ENCODE peak calls at places on chromosomes 13 and 19, in four cellular contexts. One of them, this sample, is unnamed.
A peak's percentile ranks its signal among the peaks of the same experiment; 100 is the strongest.

GRCh38 chr13:114002009-114002544 is 28.2 kb upstream of the C13orf46 start:
- DNase-seq in PC-3: no peak
- DNase-seq in body of pancreas: no peak
- DNase-seq in heart left ventricle: peak; percentile 23
- DNase-seq in this sample: no peak

GRCh38 chr13:103903790-103904189 is 837.6 kb upstream of the SLC10A2 start:
- DNase-seq in PC-3: no peak
- DNase-seq in body of pancreas: no peak
- DNase-seq in heart left ventricle: no peak
- DNase-seq in this sample: no peak

GRCh38 chr19:49953376-49953775 is 7.6 kb downstream of the SIGLEC11 start:
- DNase-seq in PC-3: no peak
- DNase-seq in body of pancreas: no peak
- DNase-seq in heart left ventricle: no peak
- DNase-seq in this sample: no peak

GRCh38 chr13:101751488-101751887 is 299.0 kb downstream of the ITGBL1 start:
- DNase-seq in PC-3: peak; percentile 92
- DNase-seq in body of pancreas: no peak
- DNase-seq in heart left ventricle: no peak
- DNase-seq in this sample: no peak

GRCh38 chr19:47697863-47698609 is 15.2 kb upstream of the EHD2 start:
- DNase-seq in PC-3: peak; percentile 83
- DNase-seq in body of pancreas: peak; percentile 76
- DNase-seq in heart left ventricle: peak; percentile 79
- DNase-seq in this sample: peak; percentile 87

GRCh38 chr13:27493981-27494380 is 43.6 kb upstream of the MTIF3 start:
- DNase-seq in PC-3: no peak
- DNase-seq in body of pancreas: no peak
- DNase-seq in heart left ventricle: no peak
- DNase-seq in this sample: no peak

GRCh38 chr13:26971990-26972888 is 199.4 kb downstream of the USP12 start:
- DNase-seq in PC-3: peak; percentile 64
- DNase-seq in body of pancreas: peak; percentile 70
- DNase-seq in heart left ventricle: no peak
- DNase-seq in this sample: peak; percentile 76

GRCh38 chr13:93226623-93227279 is at the start of gene GPC6:
- DNase-seq in PC-3: peak; percentile 75
- DNase-seq in body of pancreas: no peak
- DNase-seq in heart left ventricle: no peak
- DNase-seq in this sample: no peak

GRCh38 chr19:15466851-15467733 is 2.7 kb upstream of the RASAL3 start:
- DNase-seq in PC-3: peak; percentile 89
- DNase-seq in body of pancreas: no peak
- DNase-seq in heart left ventricle: no peak
- DNase-seq in this sample: no peak

GRCh38 chr13:21079761-21080730 is 18.7 kb upstream of the LATS2 start:
- DNase-seq in PC-3: peak; percentile 63
- DNase-seq in body of pancreas: peak; percentile 31
- DNase-seq in heart left ventricle: peak; percentile 40
- DNase-seq in this sample: no peak

GRCh38 chr19:13099073-13099999 is 3.3 kb downstream of the LYL1 start:
- DNase-seq in PC-3: no peak
- DNase-seq in body of pancreas: no peak
- DNase-seq in heart left ventricle: peak; percentile 89
- DNase-seq in this sample: no peak

GRCh38 chr19:55179570-55180484 is at the start of gene SYT5:
- DNase-seq in PC-3: peak; percentile 64
- DNase-seq in body of pancreas: peak; percentile 57
- DNase-seq in heart left ventricle: no peak
- DNase-seq in this sample: no peak

GRCh38 chr19:3114811-3115210 is 20.6 kb downstream of the GNA11 start:
- DNase-seq in PC-3: no peak
- DNase-seq in body of pancreas: no peak
- DNase-seq in heart left ventricle: no peak
- DNase-seq in this sample: no peak

GRCh38 chr13:20993661-20994440 is 67.5 kb downstream of the LATS2 start:
- DNase-seq in PC-3: no peak
- DNase-seq in body of pancreas: no peak
- DNase-seq in heart left ventricle: no peak
- DNase-seq in this sample: no peak

GRCh38 chr13:66543780-66544179 is 686.4 kb downstream of the PCDH9 start:
- DNase-seq in PC-3: no peak
- DNase-seq in body of pancreas: no peak
- DNase-seq in heart left ventricle: no peak
- DNase-seq in this sample: peak; percentile 14

GRCh38 chr19:49893135-49893534 is 3.6 kb downstream of the IL4I1 start:
- DNase-seq in PC-3: no peak
- DNase-seq in body of pancreas: no peak
- DNase-seq in heart left ventricle: no peak
- DNase-seq in this sample: no peak

GRCh38 chr19:45340232-45340898 is at the start of gene KLC3:
- DNase-seq in PC-3: peak; percentile 70
- DNase-seq in body of pancreas: peak; percentile 73
- DNase-seq in heart left ventricle: no peak
- DNase-seq in this sample: peak; percentile 84

GRCh38 chr13:98576963-98577822 is at the start of gene STK24:
- DNase-seq in PC-3: peak; percentile 69
- DNase-seq in body of pancreas: peak; percentile 72
- DNase-seq in heart left ventricle: peak; percentile 74
- DNase-seq in this sample: peak; percentile 65

GRCh38 chr13:102132896-102133295 is 269.0 kb downstream of the FGF14 start:
- DNase-seq in PC-3: no peak
- DNase-seq in body of pancreas: no peak
- DNase-seq in heart left ventricle: no peak
- DNase-seq in this sample: no peak

GRCh38 chr13:98854448-98854847 is 102.0 kb upstream of the SLC15A1 start:
- DNase-seq in PC-3: no peak
- DNase-seq in body of pancreas: no peak
- DNase-seq in heart left ventricle: no peak
- DNase-seq in this sample: no peak

GRCh38 chr19:30666301-30666803 is 294.2 kb downstream of the ZNF536 start:
- DNase-seq in PC-3: peak; percentile 42
- DNase-seq in body of pancreas: peak; percentile 73
- DNase-seq in heart left ventricle: no peak
- DNase-seq in this sample: peak; percentile 50

GRCh38 chr13:90968510-90968909 is 379.0 kb upstream of the MIR17HG start:
- DNase-seq in PC-3: peak; percentile 65
- DNase-seq in body of pancreas: peak; percentile 22
- DNase-seq in heart left ventricle: no peak
- DNase-seq in this sample: peak; percentile 51
- TF ChIP-seq CTCF in PC-3: peak; percentile 74
- TF ChIP-seq CTCF in body of pancreas: peak; percentile 48
- TF ChIP-seq CTCF in heart left ventricle: peak; percentile 26
- TF ChIP-seq CTCF in this sample: peak; percentile 44

GRCh38 chr13:110493613-110494012 is 67.9 kb downstream of the RAB20 start:
- DNase-seq in PC-3: no peak
- DNase-seq in body of pancreas: no peak
- DNase-seq in heart left ventricle: no peak
- DNase-seq in this sample: no peak

GRCh38 chr13:110497003-110497402 is 64.5 kb downstream of the RAB20 start:
- DNase-seq in PC-3: no peak
- DNase-seq in body of pancreas: no peak
- DNase-seq in heart left ventricle: peak; percentile 18
- DNase-seq in this sample: no peak

GRCh38 chr13:110495376-110495775 is 66.1 kb downstream of the RAB20 start:
- DNase-seq in PC-3: no peak
- DNase-seq in body of pancreas: no peak
- DNase-seq in heart left ventricle: peak; percentile 12
- DNase-seq in this sample: no peak

GRCh38 chr13:110496281-110496680 is 65.2 kb downstream of the RAB20 start:
- DNase-seq in PC-3: no peak
- DNase-seq in body of pancreas: no peak
- DNase-seq in heart left ventricle: peak; percentile 20
- DNase-seq in this sample: no peak

DNA sequence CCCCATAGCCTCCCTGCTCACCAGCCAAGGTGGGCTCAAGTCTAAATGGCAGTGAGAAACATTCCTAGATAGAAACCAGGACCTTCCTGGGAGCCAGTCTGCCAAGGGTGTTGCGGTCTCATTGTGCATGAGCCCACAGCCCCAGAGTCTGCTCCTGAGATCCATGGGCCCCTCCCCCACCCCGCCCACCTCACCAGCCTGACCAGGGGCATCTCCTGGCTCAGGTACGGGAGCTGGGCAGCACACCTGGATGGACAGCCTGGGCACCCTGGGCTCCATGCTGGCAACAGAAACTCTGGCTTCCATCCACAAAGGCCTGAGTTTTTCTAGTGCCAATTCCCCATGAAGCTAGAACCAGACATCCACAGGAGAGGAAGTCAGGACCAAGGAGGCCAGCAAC is 65.6 kb downstream of the RAB20 start:
- DNase-seq in PC-3: no peak
- DNase-seq in body of pancreas: no peak
- DNase-seq in heart left ventricle: peak; percentile 22
- DNase-seq in this sample: no peak
- H3K36me3 ChIP-seq in PC-3: peaks cover 20% of the 10 kb centered on the region
- H3K36me3 ChIP-seq in body of pancreas: no peaks in the 10 kb centered on the region
- H3K36me3 ChIP-seq in heart left ventricle: peaks cover 72% of the 10 kb centered on the region
- H3K36me3 ChIP-seq in this sample: no peaks in the 10 kb centered on the region

DNA sequence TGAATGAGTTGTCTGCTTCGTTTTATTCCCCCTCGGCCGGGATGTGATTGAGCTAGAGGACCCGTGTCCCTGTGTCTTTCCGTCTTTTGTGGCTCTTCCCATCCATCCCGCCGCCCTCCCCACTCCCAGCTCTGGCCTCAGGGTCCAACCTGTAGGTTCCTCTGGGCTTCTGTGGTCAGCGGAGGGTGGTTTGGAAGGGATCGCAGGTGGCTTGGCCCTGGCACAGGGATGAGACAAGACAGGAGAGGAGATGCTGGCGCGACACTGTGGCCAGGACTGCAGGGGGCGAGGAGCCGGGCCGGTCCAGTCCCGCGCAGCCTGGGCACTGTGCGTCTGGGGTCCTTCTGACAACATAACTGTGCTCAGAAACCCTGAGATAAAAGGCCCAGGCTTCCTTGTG is 2.0 kb downstream of the EVI5L start:
- DNase-seq in PC-3: no peak
- DNase-seq in body of pancreas: no peak
- DNase-seq in heart left ventricle: no peak
- DNase-seq in this sample: no peak
- H3K4me3 ChIP-seq in PC-3: no peak overlapping the region
- H3K4me3 ChIP-seq in body of pancreas: no peak overlapping the region
- H3K4me3 ChIP-seq in heart left ventricle: no peak overlapping the region
- H3K4me3 ChIP-seq in this sample: no peak overlapping the region

DNA sequence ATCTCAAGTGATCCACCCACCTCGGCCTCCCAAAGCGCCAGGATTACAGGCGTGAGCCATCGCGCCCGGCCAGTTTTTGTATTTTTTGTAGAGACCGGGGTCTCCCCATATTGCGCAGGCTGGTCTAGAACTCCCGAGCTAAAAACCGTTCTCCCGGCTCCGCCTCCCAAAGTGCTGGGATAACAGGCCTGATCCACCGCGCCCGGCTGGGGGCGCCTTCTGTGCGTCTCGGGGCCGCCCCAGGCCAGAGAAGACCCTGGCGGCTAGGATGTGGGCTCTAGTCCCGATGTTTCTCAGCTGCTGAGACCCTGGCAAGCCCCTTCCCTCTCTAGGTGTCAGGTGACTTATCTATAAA is 3.6 kb downstream of the ARHGAP45 start:
- DNase-seq in PC-3: no peak
- DNase-seq in body of pancreas: no peak
- DNase-seq in heart left ventricle: no peak
- DNase-seq in this sample: no peak
- TF ChIP-seq CTCF in PC-3: no peak
- TF ChIP-seq CTCF in body of pancreas: no peak
- TF ChIP-seq CTCF in heart left ventricle: no peak
- TF ChIP-seq CTCF in this sample: no peak

GRCh38 chr13:45492538-45492937 is 27.8 kb downstream of the COG3 start:
- DNase-seq in PC-3: no peak
- DNase-seq in body of pancreas: no peak
- DNase-seq in heart left ventricle: no peak
- DNase-seq in this sample: no peak

GRCh38 chr13:45501175-45501526 is 36.4 kb downstream of the COG3 start:
- DNase-seq in PC-3: no peak
- DNase-seq in body of pancreas: no peak
- DNase-seq in heart left ventricle: no peak
- DNase-seq in this sample: no peak

GRCh38 chr13:45500492-45501174 is 35.9 kb downstream of the COG3 start:
- DNase-seq in PC-3: peak; percentile 80
- DNase-seq in body of pancreas: no peak
- DNase-seq in heart left ventricle: no peak
- DNase-seq in this sample: no peak

DNA sequence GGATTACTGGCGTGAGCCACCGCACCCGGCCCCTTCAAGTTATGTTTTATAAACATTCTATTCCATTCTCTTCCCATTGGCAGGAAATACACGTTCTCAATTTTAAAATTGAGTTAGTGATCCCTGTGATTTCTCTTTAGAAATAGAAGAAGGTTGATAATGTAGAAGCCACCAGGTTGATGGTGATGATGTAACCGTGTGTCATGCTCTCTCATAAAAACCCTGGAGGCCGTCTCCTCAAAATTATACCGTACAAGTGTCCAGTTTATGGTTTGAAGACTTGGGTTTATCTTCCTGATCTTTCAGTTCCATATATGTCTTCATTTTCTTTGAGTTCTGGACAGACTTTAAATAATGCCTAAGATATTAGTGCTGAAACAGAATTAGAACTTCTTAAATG is 32.2 kb downstream of the COG3 start:
- DNase-seq in PC-3: peak; percentile 51
- DNase-seq in body of pancreas: no peak
- DNase-seq in heart left ventricle: no peak
- DNase-seq in this sample: no peak
- H3K36me3 ChIP-seq in PC-3: peaks cover 21% of the 10 kb centered on the region
- H3K36me3 ChIP-seq in body of pancreas: peaks cover 5% of the 10 kb centered on the region
- H3K36me3 ChIP-seq in heart left ventricle: peaks cover 97% of the 10 kb centered on the region
- H3K36me3 ChIP-seq in this sample: peaks cover 2% of the 10 kb centered on the region

GRCh38 chr13:75136151-75136550 is 345.8 kb downstream of the TBC1D4 start:
- DNase-seq in PC-3: no peak
- DNase-seq in body of pancreas: no peak
- DNase-seq in heart left ventricle: no peak
- DNase-seq in this sample: no peak
- H3K4me3 ChIP-seq in PC-3: no peak overlapping the region
- H3K4me3 ChIP-seq in body of pancreas: no peak overlapping the region
- H3K4me3 ChIP-seq in heart left ventricle: no peak overlapping the region
- H3K4me3 ChIP-seq in this sample: no peak overlapping the region

This sample was measured in Caco-2.